ENCODE peak calls at places on chromosomes 3 and 15, in five cellular contexts. A is upper lobe of right lung, Z is ovary, T is natural killer cell, V is foreskin fibroblast. M is an unnamed sample.

GRCh38 chr3:154835638-154836037 is 244.5 kb upstream of the MME start:
- DNase-seq in T (no peak), V (no peak), Z (no peak), A (no peak), M (no peak)

GRCh38 chr3:102258666-102259227 is 176.1 kb upstream of the ZPLD1 start:
- DNase-seq in T (no peak), V (no peak), A (no peak), Z (no peak), M (no peak)

GRCh38 chr3:14412831-14413380 is 10.5 kb downstream of the SLC6A6 start:
- DNase-seq in V (no peak), A (no peak), T (no peak), Z (peak), M (no peak)

GRCh38 chr15:57923311-57923710 is 142.2 kb downstream of the ALDH1A2 start:
- DNase-seq in Z (no peak), A (no peak), T (no peak), V (peak), M (no peak)

GRCh38 chr3:189734061-189734460 is 102.9 kb downstream of the TP63 start:
- DNase-seq in V (no peak), T (no peak), Z (no peak), A (peak), M (no peak)

GRCh38 chr15:100726426-100727190 is 124.2 kb downstream of the ASB7 start:
- DNase-seq in V (no peak), Z (no peak), A (no peak), T (no peak), M (no peak)

GRCh38 chr3:119428538-119428937 is 34.9 kb downstream of the TMEM39A start:
- DNase-seq in V (no peak), A (no peak), T (no peak), Z (no peak), M (no peak)

GRCh38 chr3:133930341-133930933 is 34.8 kb upstream of the RAB6B start:
- DNase-seq in V (peak), Z (no peak), A (no peak), T (no peak), M (no peak)

GRCh38 chr3:50605901-50606326 is 5.7 kb downstream of the CISH start:
- DNase-seq in V (no peak), A (no peak), T (no peak), Z (no peak), M (no peak)

GRCh38 chr3:15521573-15521965 is at the start of gene COLQ:
- DNase-seq in T (no peak), Z (peak), V (no peak), A (no peak), M (no peak)

GRCh38 chr15:39944711-39945110 is 10.8 kb downstream of the EIF2AK4 start:
- DNase-seq in Z (no peak), T (no peak), V (no peak), A (no peak), M (no peak)

GRCh38 chr15:87733522-87733921 is 523.0 kb downstream of the NTRK3 start:
- DNase-seq in T (no peak), V (no peak), Z (no peak), A (no peak), M (no peak)

GRCh38 chr15:67405208-67406191 is 115.4 kb upstream of the C15orf61 start:
- DNase-seq in V (peak), T (no peak), Z (no peak), A (no peak), M (no peak)

GRCh38 chr3:15512173-15512572 is 9.3 kb downstream of the COLQ start:
- DNase-seq in Z (no peak), T (no peak), A (peak), V (no peak), M (no peak)

GRCh38 chr3:8886556-8886955 is 76.7 kb downstream of the RAD18 start:
- DNase-seq in A (no peak), Z (no peak), V (no peak), T (no peak), M (no peak)

GRCh38 chr3:107938128-107938527 is 152.7 kb downstream of the CD47 start:
- DNase-seq in A (no peak), V (no peak), T (no peak), Z (no peak), M (no peak)

GRCh38 chr15:25056484-25057429 is 102.0 kb downstream of the SNRPN start:
- DNase-seq in Z (no peak), V (no peak), A (peak), T (no peak), M (no peak)

GRCh38 chr3:46440531-46441294 is 24.0 kb downstream of the LTF start:
- DNase-seq in A (no peak), Z (no peak), V (no peak), T (no peak), M (no peak)

GRCh38 chr3:159929181-159929893 is 59.3 kb upstream of the IL12A start:
- DNase-seq in V (peak), A (no peak), T (no peak), Z (no peak), M (no peak)

GRCh38 chr15:64249842-64250575 is 87.2 kb upstream of the PPIB start:
- DNase-seq in A (no peak), Z (no peak), V (no peak), T (no peak), M (no peak)

GRCh38 chr15:78006567-78007205 is 70.8 kb downstream of the TBC1D2B start:
- DNase-seq in V (no peak), A (peak), Z (no peak), T (no peak), M (no peak)

GRCh38 chr3:193040836-193041672 is 123.4 kb upstream of the MB21D2 start:
- DNase-seq in Z (no peak), T (no peak), A (no peak), V (peak), M (no peak)

GRCh38 chr15:26028086-26028740 is 165.1 kb upstream of the ATP10A start:
- DNase-seq in Z (no peak), A (no peak), V (no peak), T (no peak), M (no peak)

GRCh38 chr3:18828637-18829036 is 319.7 kb upstream of the KCNH8 start:
- DNase-seq in V (no peak), T (no peak), A (no peak), Z (no peak), M (no peak)

GRCh38 chr3:42264399-42265058 is 1.5 kb downstream of the CCK start:
- DNase-seq in V (peak), Z (no peak), A (peak), T (no peak), M (no peak)

GRCh38 chr15:38192496-38192895 is 60.1 kb upstream of the SPRED1 start:
- DNase-seq in A (no peak), T (no peak), V (no peak), Z (no peak), M (no peak)

GRCh38 chr3:49133226-49133951 is 539 bp upstream of the LAMB2 start:
- DNase-seq in V (peak), A (peak), Z (peak), T (no peak), M (peak)

GRCh38 chr3:108208831-108209230 is 13.4 kb downstream of the IFT57 start:
- DNase-seq in Z (no peak), T (no peak), V (no peak), A (no peak), M (no peak)

GRCh38 chr3:165753560-165753959 is 83.7 kb downstream of the BCHE start:
- DNase-seq in T (no peak), A (no peak), V (no peak), Z (no peak), M (no peak)

GRCh38 chr3:15783361-15783969 is 14.3 kb downstream of the ANKRD28 start:
- DNase-seq in V (no peak), Z (no peak), A (no peak), T (no peak), M (no peak)

GRCh38 chr15:57198654-57199241 is 177.6 kb upstream of the CGNL1 start:
- DNase-seq in V (no peak), T (no peak), Z (no peak), A (no peak), M (no peak)

GRCh38 chr3:38984731-38985130 is 67.0 kb downstream of the SCN11A start:
- DNase-seq in V (no peak), A (no peak), T (no peak), Z (no peak), M (no peak)

GRCh38 chr3:39990532-39990931 is 181.1 kb downstream of the MYRIP start:
- DNase-seq in Z (no peak), A (no peak), V (peak), T (no peak), M (peak)

GRCh38 chr15:85137507-85138175 is 156.0 kb downstream of the PDE8A start:
- DNase-seq in T (no peak), Z (no peak), A (no peak), V (no peak), M (no peak)

GRCh38 chr3:13706451-13706850 is 157.5 kb downstream of the FBLN2 start:
- DNase-seq in Z (no peak), A (peak), V (no peak), T (peak), M (no peak)

GRCh38 chr15:52392008-52392687 is 96.5 kb upstream of the MYO5C start:
- DNase-seq in A (no peak), T (no peak), Z (no peak), V (peak), M (no peak)

GRCh38 chr15:31438601-31439265 is 112.1 kb downstream of the KLF13 start:
- DNase-seq in T (no peak), V (no peak), A (peak), Z (no peak), M (no peak)

GRCh38 chr15:31437686-31438085 is 111.1 kb downstream of the KLF13 start:
- DNase-seq in T (no peak), A (no peak), Z (no peak), V (no peak), M (no peak)

GRCh38 chr15:31442203-31443090 is 115.8 kb downstream of the KLF13 start:
- DNase-seq in V (peak), T (no peak), A (no peak), Z (no peak), M (no peak)

GRCh38 chr15:31440754-31441298 is 114.2 kb downstream of the KLF13 start:
- DNase-seq in A (peak), Z (peak), T (peak), V (peak), M (no peak)

GRCh38 chr15:31439328-31439727 is 112.7 kb downstream of the KLF13 start:
- DNase-seq in T (no peak), V (no peak), A (no peak), Z (no peak), M (no peak)
- TF ChIP-seq CTCF in T (no peak), V (no peak), A (peak), Z (no peak), M (peak)

GRCh38 chr3:31861839-31862238 is 119.2 kb downstream of the OSBPL10 start:
- DNase-seq in T (no peak), Z (no peak), V (no peak), A (no peak), M (no peak)

GRCh38 chr3:31853580-31853979 is 127.5 kb downstream of the OSBPL10 start:
- DNase-seq in Z (no peak), V (no peak), T (no peak), A (no peak), M (no peak)

GRCh38 chr3:31862861-31863260 is 118.2 kb downstream of the OSBPL10 start:
- DNase-seq in Z (no peak), T (no peak), V (no peak), A (no peak), M (no peak)

GRCh38 chr3:31859245-31859644 is 121.8 kb downstream of the OSBPL10 start:
- DNase-seq in A (no peak), T (no peak), V (no peak), Z (no peak), M (no peak)

GRCh38 chr3:31858439-31858838 is 122.6 kb downstream of the OSBPL10 start:
- DNase-seq in T (no peak), Z (no peak), V (no peak), A (no peak), M (no peak)
- TF ChIP-seq CTCF in T (no peak), Z (no peak), V (no peak), A (no peak), M (no peak)

DNA sequence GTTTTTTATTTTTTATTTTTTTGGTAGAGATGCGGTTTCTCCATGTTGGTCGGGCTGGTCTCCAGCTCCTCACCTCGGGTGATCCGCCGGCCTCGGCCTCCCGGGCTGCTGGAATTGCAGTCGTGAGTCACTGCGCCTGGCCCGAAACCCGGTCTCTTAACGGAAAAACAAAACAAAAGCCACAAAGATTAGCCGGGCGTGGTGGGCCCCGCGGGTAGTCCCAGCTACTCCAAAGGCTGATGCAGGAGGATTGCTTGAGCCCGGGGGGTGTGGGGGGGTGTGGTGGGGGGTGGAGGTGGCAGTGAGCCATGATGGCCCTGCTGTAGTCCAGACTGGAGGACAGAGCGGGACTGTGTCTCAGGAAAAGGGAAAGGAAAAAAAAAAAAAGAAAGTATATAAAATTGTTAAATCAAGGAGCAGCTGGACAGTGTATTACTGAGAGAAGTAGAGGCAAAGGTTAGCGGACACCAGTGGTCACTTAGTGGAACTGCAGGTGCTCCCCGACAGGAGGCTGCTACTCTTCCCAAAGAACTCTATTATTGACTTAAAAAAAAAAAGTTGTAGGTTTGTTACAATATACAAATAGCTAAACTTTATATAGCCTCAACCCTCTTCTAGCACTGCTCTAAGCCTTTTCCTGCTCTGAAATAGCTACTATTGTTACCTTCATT is 30.3 kb upstream of the TUBGCP5 start:
- DNase-seq in A (no peak), Z (no peak), V (no peak), T (no peak), M (no peak)
- TF ChIP-seq CTCF in A (no peak), Z (no peak), V (no peak), T (no peak), M (no peak)

DNA sequence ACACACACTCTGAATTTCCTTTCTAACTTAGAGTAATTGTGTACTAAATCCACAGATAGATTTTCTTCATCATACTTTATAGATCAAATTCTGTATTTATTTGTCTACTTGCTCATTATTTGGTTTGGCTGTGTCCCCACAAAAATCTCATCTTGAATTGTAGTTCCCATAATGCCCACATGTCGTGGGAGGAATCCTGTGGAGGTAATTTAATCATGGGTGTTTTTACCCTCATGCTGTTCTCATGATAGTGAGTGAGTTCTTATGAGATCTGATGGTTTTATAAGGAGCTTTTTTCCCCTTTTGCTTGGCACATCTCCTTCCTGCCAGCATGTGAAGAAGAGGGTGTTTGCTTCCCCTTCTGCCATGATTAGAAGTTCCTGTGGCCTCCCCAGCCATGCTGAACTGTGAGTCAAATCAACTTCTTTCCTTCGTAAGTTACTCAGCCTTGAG is 198.3 kb upstream of the TGFBR2 start:
- DNase-seq in Z (no peak), V (peak), T (no peak), A (no peak), M (no peak)
- TF ChIP-seq CTCF in Z (no peak), V (no peak), T (no peak), A (peak), M (peak)

M was measured in neural crest cell.